ENCODE peak calls at places on chromosome 9, in six cellular contexts. Y is SK-N-SH, G is GM23338, O is HCT116, L is GM12878, A is K562. D is an unnamed sample.

GRCh38 chr9:98635374-98635773 is 73.4 kb downstream of the GABBR2 start:
- DNase-seq in Y (no peak), G (no peak), O (no peak), L (no peak), A (no peak), D (no peak)

GRCh38 chr9:108444400-108445358 is 411.1 kb downstream of the ACTL7B start:
- DNase-seq in Y (no peak), G (no peak), O (peak; percentile 90), L (no peak), A (no peak), D (no peak)

GRCh38 chr9:134546231-134546731 is 95.3 kb upstream of the COL5A1 start:
- DNase-seq in Y (no peak), G (no peak), O (no peak), L (no peak), A (no peak), D (no peak)

GRCh38 chr9:131565369-131565768 is 20.0 kb downstream of the PRRT1B start:
- DNase-seq in Y (no peak), G (no peak), O (no peak), L (no peak), A (no peak), D (no peak)

GRCh38 chr9:135155396-135155795 is 67.9 kb downstream of the OLFM1 start:
- DNase-seq in Y (no peak), G (no peak), O (no peak), L (no peak), A (no peak), D (no peak)

GRCh38 chr9:91530829-91531228 is 107.2 kb upstream of the NFIL3 start:
- DNase-seq in Y (no peak), G (no peak), O (no peak), L (no peak), A (no peak), D (no peak)

GRCh38 chr9:105742088-105742487 is 47.7 kb downstream of the TMEM38B start:
- DNase-seq in Y (no peak), G (no peak), O (no peak), L (no peak), A (no peak), D (no peak)

GRCh38 chr9:110979636-110980035 is 58.6 kb downstream of the LPAR1 start:
- DNase-seq in Y (no peak), G (no peak), O (no peak), L (no peak), A (no peak), D (no peak)

GRCh38 chr9:91948423-91949292 is 1.4 kb downstream of the ROR2 start:
- DNase-seq in Y (peak; percentile 79), G (peak; percentile 88), O (peak; percentile 65), L (no peak), A (peak; percentile 77), D (peak; percentile 54)

GRCh38 chr9:16673171-16673570 is 197.3 kb downstream of the BNC2 start:
- DNase-seq in Y (no peak), G (no peak), O (no peak), L (no peak), A (no peak), D (no peak)

GRCh38 chr9:119020284-119020683 is 349.0 kb downstream of the BRINP1 start:
- DNase-seq in Y (no peak), G (no peak), O (no peak), L (no peak), A (no peak), D (no peak)

GRCh38 chr9:128218518-128219389 is 15.6 kb downstream of the DNM1 start:
- DNase-seq in Y (peak; percentile 69), G (peak; percentile 99), O (peak; percentile 98), L (peak; percentile 83), A (peak; percentile 100), D (peak; percentile 98)

GRCh38 chr9:132078369-132079356 is 1.0 kb downstream of the MED27 start:
- DNase-seq in Y (peak; percentile 62), G (no peak), O (no peak), L (no peak), A (peak; percentile 43), D (no peak)

DNA sequence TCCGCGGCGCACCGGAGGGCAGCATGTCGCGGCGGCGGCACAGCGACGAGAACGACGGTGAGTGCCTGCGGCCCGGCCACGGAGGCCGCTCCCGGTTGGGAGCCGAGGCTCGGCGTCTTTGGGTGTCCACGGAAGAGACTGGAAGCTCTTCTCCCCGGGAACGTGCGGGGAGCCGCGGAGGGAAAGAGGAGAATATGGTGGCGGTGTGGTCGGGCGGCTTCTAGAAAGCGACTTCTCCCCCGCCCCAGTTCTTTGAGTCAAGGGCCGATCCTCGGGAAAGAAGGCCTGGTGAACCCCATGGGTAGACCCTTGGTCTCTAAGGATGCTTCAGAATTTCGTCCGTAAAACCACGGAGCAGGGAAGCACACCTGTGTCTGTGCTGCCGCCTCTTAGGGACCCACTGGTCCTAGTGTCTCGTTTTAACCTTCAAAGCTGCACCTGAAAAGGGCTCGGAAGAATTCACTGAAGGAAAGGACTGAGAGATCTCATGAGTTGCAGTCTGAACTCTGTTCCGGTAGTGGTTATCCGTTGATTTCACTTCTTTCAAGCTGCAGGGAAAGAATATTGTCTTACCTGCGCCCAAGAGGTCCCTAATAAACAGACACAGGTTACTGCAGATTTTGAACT is 351 bp downstream of the NCBP1 start:
- DNase-seq in Y (no peak), G (peak; percentile 31), O (no peak), L (no peak), A (no peak), D (no peak)
- TF ChIP-seq REST in Y (no peak), G (no peak), O (no peak), L (no peak), A (no peak), D (no peak)

GRCh38 chr9:133428579-133429215 is 6.5 kb downstream of the ADAMTS13 start:
- DNase-seq in Y (peak; percentile 87), G (peak; percentile 85), O (no peak), L (no peak), A (peak; percentile 82), D (no peak)

GRCh38 chr9:133429641-133430161 is 7.5 kb downstream of the ADAMTS13 start:
- DNase-seq in Y (peak; percentile 75), G (peak; percentile 92), O (no peak), L (no peak), A (peak; percentile 72), D (no peak)

GRCh38 chr9:133427658-133428348 is 5.6 kb downstream of the ADAMTS13 start:
- DNase-seq in Y (peak; percentile 26), G (peak; percentile 21), O (no peak), L (no peak), A (no peak), D (no peak)

GRCh38 chr9:133429216-133429613 is 7.0 kb downstream of the ADAMTS13 start:
- DNase-seq in Y (no peak), G (peak; percentile 80), O (no peak), L (no peak), A (no peak), D (no peak)

DNA sequence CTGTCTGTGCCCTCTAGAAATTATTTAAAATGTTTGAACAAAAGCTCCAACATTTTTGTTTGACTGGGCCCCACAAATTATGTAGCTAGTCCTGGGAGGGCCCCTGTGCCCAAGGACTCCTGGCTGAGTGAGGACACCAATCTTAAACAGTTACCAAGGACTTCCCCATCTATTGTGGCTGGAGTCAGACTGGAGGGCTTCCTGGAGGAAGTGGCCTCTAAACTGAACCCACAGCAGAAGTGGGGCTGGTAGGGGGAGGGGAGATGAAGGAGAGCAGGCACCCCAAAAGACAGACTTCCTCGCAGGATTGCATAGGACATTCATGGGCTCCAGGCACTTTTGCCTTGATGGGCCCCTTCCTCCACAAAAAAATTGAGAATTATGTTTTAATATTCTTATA is 8.1 kb downstream of the ADAMTS13 start:
- DNase-seq in Y (no peak), G (no peak), O (no peak), L (no peak), A (no peak), D (no peak)
- H3K4me3 ChIP-seq in Y (no peak overlapping the region), G (peak overlapping the region; percentile 70), O (no peak overlapping the region), L (no peak overlapping the region), A (no peak overlapping the region), D (no peak overlapping the region)

GRCh38 chr9:742104-742503 is 99.4 kb upstream of the DMRT1 start:
- DNase-seq in Y (no peak), G (no peak), O (no peak), L (no peak), A (no peak), D (no peak)

GRCh38 chr9:739362-739761 is 102.1 kb upstream of the DMRT1 start:
- DNase-seq in Y (no peak), G (no peak), O (no peak), L (no peak), A (no peak), D (no peak)

GRCh38 chr9:737400-738120 is 103.9 kb upstream of the DMRT1 start:
- DNase-seq in Y (no peak), G (no peak), O (no peak), L (no peak), A (no peak), D (no peak)

GRCh38 chr9:734831-735511 is 106.5 kb upstream of the DMRT1 start:
- DNase-seq in Y (no peak), G (no peak), O (no peak), L (no peak), A (no peak), D (no peak)

GRCh38 chr9:738209-738915 is 103.1 kb upstream of the DMRT1 start:
- DNase-seq in Y (no peak), G (no peak), O (peak; percentile 32), L (no peak), A (no peak), D (no peak)
- TF ChIP-seq POLR2AphosphoS5 in Y (no peak), G (no peak), O (no peak), L (no peak), A (no peak), D (no peak)

GRCh38 chr9:129910628-129911567 is 75.6 kb downstream of the USP20 start:
- DNase-seq in Y (no peak), G (no peak), O (peak; percentile 95), L (no peak), A (peak; percentile 80), D (peak; percentile 51)

GRCh38 chr9:129904734-129905133 is 69.5 kb downstream of the USP20 start:
- DNase-seq in Y (no peak), G (no peak), O (no peak), L (no peak), A (no peak), D (no peak)

GRCh38 chr9:129914051-129914450 is 78.8 kb downstream of the USP20 start:
- DNase-seq in Y (no peak), G (no peak), O (no peak), L (no peak), A (no peak), D (no peak)

GRCh38 chr9:129907196-129907595 is 71.9 kb downstream of the USP20 start:
- DNase-seq in Y (no peak), G (no peak), O (no peak), L (no peak), A (no peak), D (no peak)

GRCh38 chr9:129908846-129909245 is 73.6 kb downstream of the USP20 start:
- DNase-seq in Y (no peak), G (no peak), O (no peak), L (no peak), A (no peak), D (no peak)
- TF ChIP-seq REST in Y (no peak), G (no peak), O (no peak), L (no peak), A (no peak), D (no peak)

GRCh38 chr9:123507992-123508391 is 152.0 kb downstream of the CRB2 start:
- DNase-seq in Y (no peak), G (no peak), O (no peak), L (no peak), A (no peak), D (no peak)
- H3K4me3 ChIP-seq in Y (no peak overlapping the region), G (no peak overlapping the region), O (no peak overlapping the region), L (no peak overlapping the region), A (no peak overlapping the region), D (no peak overlapping the region)